ENCODE peak calls at places on chromosomes 11 and 22, in five cellular contexts. O is OCI-LY7, U is DMS153, K is NCI-H510A, Q is NCI-H2171. D is an unnamed sample.

GRCh38 chr11:2582958-2583604 is 116.7 kb downstream of the KCNQ1OT1 start:
- DNase-seq in O (no peak), Q (no peak), U (no peak), K (no peak), D (peak)

GRCh38 chr11:118792642-118793124 is 1.7 kb upstream of the DDX6 start:
- DNase-seq in O (peak), U (peak), Q (no peak), K (peak), D (peak)

GRCh38 chr11:14269956-14270355 is 89.0 kb downstream of the RRAS2 start:
- DNase-seq in O (no peak), K (no peak), Q (no peak), U (no peak), D (no peak)

GRCh38 chr11:68550485-68550817 is 89.9 kb downstream of the PPP6R3 start:
- DNase-seq in U (no peak), K (no peak), O (no peak), Q (no peak), D (no peak)

GRCh38 chr11:63595296-63595695 is 18.9 kb downstream of the PLAAT3 start:
- DNase-seq in K (no peak), Q (no peak), U (no peak), O (no peak), D (no peak)

GRCh38 chr11:125621995-125622394 is 3.0 kb upstream of the CHEK1 start:
- DNase-seq in O (no peak), Q (no peak), U (no peak), K (no peak), D (no peak)

GRCh38 chr11:123690490-123690889 is 36.1 kb upstream of the SCN3B start:
- DNase-seq in U (no peak), O (no peak), Q (no peak), K (no peak), D (no peak)

GRCh38 chr11:48109046-48109666 is 107.5 kb upstream of the OR4B1 start:
- DNase-seq in O (peak), Q (peak), U (peak), K (no peak), D (no peak)

GRCh38 chr11:19868281-19868821 is 155.7 kb downstream of the NAV2 start:
- DNase-seq in K (peak), U (peak), O (no peak), Q (peak), D (peak)

GRCh38 chr11:101620026-101620425 is 36.2 kb upstream of the TRPC6 start:
- DNase-seq in U (no peak), Q (no peak), O (peak), K (no peak), D (no peak)

GRCh38 chr22:45804986-45805325 is 133.3 kb downstream of the ATXN10 start:
- DNase-seq in U (no peak), K (no peak), O (no peak), Q (no peak), D (no peak)

GRCh38 chr11:28679795-28680194 is 571.6 kb downstream of the METTL15 start:
- DNase-seq in K (no peak), U (no peak), O (no peak), Q (no peak), D (no peak)

GRCh38 chr11:116835042-116835772 is 2.2 kb downstream of the APOA1 start:
- DNase-seq in K (no peak), O (peak), U (no peak), Q (no peak), D (no peak)

GRCh38 chr11:123430736-123431356 is 777 bp downstream of the GRAMD1B start:
- DNase-seq in Q (no peak), U (peak), O (no peak), K (no peak), D (peak)

D was measured in cardiac septum.